ENCODE peak calls at places on chromosomes 12 and 14, in four cellular contexts. One of them, this sample, is unnamed.

GRCh38 chr14:91230363-91231035 is 14.0 kb downstream of the GPR68 start:
- DNase-seq in anterior cingulate cortex: no peak
- DNase-seq in GM13977: no peak
- DNase-seq in mucosa of gallbladder: no peak
- DNase-seq in this sample: no peak

GRCh38 chr14:55889124-55889523 is 229.1 kb upstream of the PELI2 start:
- DNase-seq in anterior cingulate cortex: no peak
- DNase-seq in GM13977: no peak
- DNase-seq in mucosa of gallbladder: peak
- DNase-seq in this sample: no peak

GRCh38 chr12:95385246-95385645 is 88.7 kb upstream of the METAP2 start:
- DNase-seq in GM13977: no peak
- DNase-seq in mucosa of gallbladder: peak
- DNase-seq in anterior cingulate cortex: no peak
- DNase-seq in this sample: no peak

GRCh38 chr14:77324289-77324688 is 3.5 kb downstream of the GSTZ1 start:
- DNase-seq in anterior cingulate cortex: no peak
- DNase-seq in mucosa of gallbladder: no peak
- DNase-seq in GM13977: no peak
- DNase-seq in this sample: no peak

GRCh38 chr12:10362828-10363664 is 26.8 kb downstream of the KLRK1 start:
- DNase-seq in mucosa of gallbladder: no peak
- DNase-seq in GM13977: no peak
- DNase-seq in anterior cingulate cortex: no peak
- DNase-seq in this sample: no peak

GRCh38 chr14:104004849-104005248 is 62.5 kb upstream of the RD3L start:
- DNase-seq in anterior cingulate cortex: no peak
- DNase-seq in GM13977: no peak
- DNase-seq in mucosa of gallbladder: no peak
- DNase-seq in this sample: no peak

GRCh38 chr14:61559641-61560201 is 135.6 kb upstream of the HIF1A start:
- DNase-seq in mucosa of gallbladder: peak
- DNase-seq in anterior cingulate cortex: no peak
- DNase-seq in GM13977: no peak
- DNase-seq in this sample: no peak

GRCh38 chr14:90388982-90389381 is 7.8 kb upstream of the CALM1 start:
- DNase-seq in GM13977: no peak
- DNase-seq in anterior cingulate cortex: no peak
- DNase-seq in mucosa of gallbladder: no peak
- DNase-seq in this sample: no peak

GRCh38 chr12:118345355-118345754 is 27.4 kb downstream of the TAOK3 start:
- DNase-seq in anterior cingulate cortex: no peak
- DNase-seq in GM13977: no peak
- DNase-seq in mucosa of gallbladder: no peak
- DNase-seq in this sample: no peak

GRCh38 chr12:120474092-120474960 is 4.8 kb upstream of the SRSF9 start:
- DNase-seq in anterior cingulate cortex: peak
- DNase-seq in GM13977: no peak
- DNase-seq in mucosa of gallbladder: peak
- DNase-seq in this sample: no peak

GRCh38 chr14:92037989-92038388 is 1.9 kb downstream of the TRIP11 start:
- DNase-seq in mucosa of gallbladder: no peak
- DNase-seq in GM13977: no peak
- DNase-seq in anterior cingulate cortex: no peak
- DNase-seq in this sample: no peak

GRCh38 chr12:100324498-100324897 is 32.4 kb upstream of the SLC17A8 start:
- DNase-seq in anterior cingulate cortex: no peak
- DNase-seq in GM13977: no peak
- DNase-seq in mucosa of gallbladder: no peak
- DNase-seq in this sample: no peak

GRCh38 chr14:72776701-72777255 is 117.1 kb downstream of the DPF3 start:
- DNase-seq in anterior cingulate cortex: peak
- DNase-seq in GM13977: no peak
- DNase-seq in mucosa of gallbladder: peak
- DNase-seq in this sample: no peak

GRCh38 chr12:8038659-8039114 is 6.2 kb downstream of the FOXJ2 start:
- DNase-seq in anterior cingulate cortex: peak
- DNase-seq in GM13977: no peak
- DNase-seq in mucosa of gallbladder: peak
- DNase-seq in this sample: no peak

GRCh38 chr12:106066726-106067325 is 71.9 kb downstream of the NUAK1 start:
- DNase-seq in mucosa of gallbladder: no peak
- DNase-seq in anterior cingulate cortex: no peak
- DNase-seq in GM13977: no peak
- DNase-seq in this sample: no peak

GRCh38 chr14:68395585-68395984 is 397.3 kb downstream of the ZFP36L1 start:
- DNase-seq in GM13977: no peak
- DNase-seq in mucosa of gallbladder: no peak
- DNase-seq in anterior cingulate cortex: no peak
- DNase-seq in this sample: no peak

GRCh38 chr14:52400846-52401245 is 86.7 kb downstream of the PTGER2 start:
- DNase-seq in GM13977: no peak
- DNase-seq in anterior cingulate cortex: no peak
- DNase-seq in mucosa of gallbladder: no peak
- DNase-seq in this sample: no peak

GRCh38 chr14:71856199-71856919 is 75.9 kb upstream of the RGS6 start:
- DNase-seq in mucosa of gallbladder: no peak
- DNase-seq in GM13977: no peak
- DNase-seq in anterior cingulate cortex: no peak
- DNase-seq in this sample: no peak

GRCh38 chr14:31206536-31207286 is 882 bp downstream of the HECTD1 start:
- DNase-seq in anterior cingulate cortex: peak
- DNase-seq in mucosa of gallbladder: peak
- DNase-seq in GM13977: peak
- DNase-seq in this sample: peak

GRCh38 chr14:103329421-103330347 is 4.4 kb upstream of the EIF5 start:
- DNase-seq in anterior cingulate cortex: peak
- DNase-seq in GM13977: no peak
- DNase-seq in mucosa of gallbladder: peak
- DNase-seq in this sample: no peak